ENCODE peak calls at places on chromosome 5, in eight cellular contexts. P is SK-N-SH, W is sigmoid colon, T is HepG2, Y is upper lobe of left lung, Q is transverse colon, V is suprapubic skin, J is K562. E is an unnamed sample.

GRCh38 chr5:82115858-82116257 is 144.0 kb downstream of the ATG10 start:
- DNase-seq in P (no peak), W (no peak), T (no peak), Y (no peak), Q (no peak), V (no peak), J (no peak), E (no peak)

GRCh38 chr5:125043781-125044391 is 297.4 kb upstream of the ZNF608 start:
- DNase-seq in P (peak), W (no peak), T (no peak), Y (no peak), Q (peak), V (no peak), J (no peak), E (peak)

GRCh38 chr5:160233215-160233614 is 3.9 kb downstream of the FABP6 start:
- DNase-seq in P (no peak), W (no peak), T (no peak), Y (no peak), Q (no peak), V (no peak), J (peak), E (no peak)

GRCh38 chr5:135578305-135578684 is 496 bp downstream of the CXCL14 start:
- DNase-seq in P (no peak), W (no peak), T (no peak), Y (no peak), Q (no peak), V (no peak), J (no peak), E (no peak)

GRCh38 chr5:80711938-80712337 is 57.2 kb upstream of the DHFR start:
- DNase-seq in P (peak), W (no peak), T (peak), Y (no peak), Q (no peak), V (no peak), J (peak), E (no peak)

GRCh38 chr5:1786621-1787471 is 12.8 kb downstream of the MRPL36 start:
- DNase-seq in P (no peak), W (peak), T (no peak), Y (no peak), Q (no peak), V (peak), J (no peak), E (no peak)

GRCh38 chr5:132057498-132058255 is 2.8 kb upstream of the IL3 start:
- DNase-seq in P (peak), W (peak), T (no peak), Y (no peak), Q (peak), V (no peak), J (no peak), E (peak)

GRCh38 chr5:77129386-77129785 is 42.3 kb upstream of the ZBED3 start:
- DNase-seq in P (peak), W (no peak), T (peak), Y (no peak), Q (no peak), V (no peak), J (no peak), E (no peak)

GRCh38 chr5:31663519-31663918 is 24.6 kb downstream of the PDZD2 start:
- DNase-seq in P (no peak), W (no peak), T (no peak), Y (no peak), Q (no peak), V (no peak), J (no peak), E (no peak)

GRCh38 chr5:94263068-94263467 is 355.3 kb downstream of the KIAA0825 start:
- DNase-seq in P (no peak), W (no peak), T (no peak), Y (no peak), Q (no peak), V (no peak), J (no peak), E (no peak)

GRCh38 chr5:14721990-14722656 is 57.6 kb downstream of the OTULIN start:
- DNase-seq in P (no peak), W (no peak), T (peak), Y (no peak), Q (no peak), V (no peak), J (no peak), E (no peak)

GRCh38 chr5:13987843-13988464 is 43.5 kb upstream of the DNAH5 start:
- DNase-seq in P (peak), W (peak), T (peak), Y (no peak), Q (peak), V (no peak), J (peak), E (peak)

GRCh38 chr5:179817071-179817840 is 3.4 kb upstream of the SQSTM1 start:
- DNase-seq in P (no peak), W (no peak), T (no peak), Y (peak), Q (no peak), V (peak), J (no peak), E (no peak)

GRCh38 chr5:107483196-107483595 is 187.5 kb downstream of the EFNA5 start:
- DNase-seq in P (no peak), W (no peak), T (no peak), Y (no peak), Q (no peak), V (no peak), J (no peak), E (no peak)

GRCh38 chr5:72067682-72068470 is 39.4 kb upstream of the MAP1B start:
- DNase-seq in P (no peak), W (no peak), T (no peak), Y (no peak), Q (no peak), V (no peak), J (peak), E (no peak)

GRCh38 chr5:177489119-177489716 is 8.2 kb downstream of the PDLIM7 start:
- DNase-seq in P (peak), W (no peak), T (no peak), Y (peak), Q (peak), V (no peak), J (no peak), E (peak)
- TF ChIP-seq POLR2AphosphoS5 in P (no peak), W (no peak), T (no peak), Y (no peak), Q (no peak), V (no peak), J (no peak), E (peak)

GRCh38 chr5:145887217-145887616 is 14.4 kb upstream of the GRXCR2 start:
- DNase-seq in P (no peak), W (no peak), T (peak), Y (no peak), Q (no peak), V (no peak), J (peak), E (no peak)

GRCh38 chr5:145889611-145890010 is 16.8 kb upstream of the GRXCR2 start:
- DNase-seq in P (no peak), W (no peak), T (no peak), Y (no peak), Q (no peak), V (no peak), J (no peak), E (no peak)

DNA sequence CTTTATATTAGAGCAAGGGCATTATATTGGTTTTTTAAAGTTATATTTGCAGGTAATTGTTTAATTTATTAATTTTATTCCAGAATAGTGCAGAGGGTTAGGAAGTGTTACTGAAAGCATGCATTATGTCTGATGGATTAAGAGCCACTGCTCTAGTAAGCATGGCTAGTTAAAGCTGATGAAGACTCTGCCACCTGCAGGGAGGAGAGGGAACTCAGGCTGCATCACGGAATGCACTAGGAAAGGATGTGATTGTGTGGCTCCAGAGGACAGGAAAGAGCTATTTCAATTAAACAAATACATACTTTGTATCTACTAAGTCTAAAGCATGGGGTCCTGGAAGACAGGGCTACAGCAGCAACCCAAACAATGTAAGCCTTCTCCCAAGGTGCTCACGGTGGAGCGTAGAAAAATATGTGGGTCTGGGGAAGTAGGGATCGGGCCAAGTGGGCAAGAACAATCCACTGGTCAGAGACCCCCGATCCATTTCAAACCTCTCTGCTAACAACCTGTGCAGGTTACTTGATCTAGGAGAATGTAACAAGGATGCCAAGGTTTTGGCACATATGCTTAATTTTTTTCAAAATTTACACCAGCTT is 15.3 kb upstream of the GRXCR2 start:
- DNase-seq in P (peak), W (no peak), T (peak), Y (no peak), Q (peak), V (no peak), J (peak), E (peak)
- TF ChIP-seq EP300 in P (no peak), W (no peak), T (no peak), Y (no peak), Q (no peak), V (no peak), J (no peak), E (no peak)

DNA sequence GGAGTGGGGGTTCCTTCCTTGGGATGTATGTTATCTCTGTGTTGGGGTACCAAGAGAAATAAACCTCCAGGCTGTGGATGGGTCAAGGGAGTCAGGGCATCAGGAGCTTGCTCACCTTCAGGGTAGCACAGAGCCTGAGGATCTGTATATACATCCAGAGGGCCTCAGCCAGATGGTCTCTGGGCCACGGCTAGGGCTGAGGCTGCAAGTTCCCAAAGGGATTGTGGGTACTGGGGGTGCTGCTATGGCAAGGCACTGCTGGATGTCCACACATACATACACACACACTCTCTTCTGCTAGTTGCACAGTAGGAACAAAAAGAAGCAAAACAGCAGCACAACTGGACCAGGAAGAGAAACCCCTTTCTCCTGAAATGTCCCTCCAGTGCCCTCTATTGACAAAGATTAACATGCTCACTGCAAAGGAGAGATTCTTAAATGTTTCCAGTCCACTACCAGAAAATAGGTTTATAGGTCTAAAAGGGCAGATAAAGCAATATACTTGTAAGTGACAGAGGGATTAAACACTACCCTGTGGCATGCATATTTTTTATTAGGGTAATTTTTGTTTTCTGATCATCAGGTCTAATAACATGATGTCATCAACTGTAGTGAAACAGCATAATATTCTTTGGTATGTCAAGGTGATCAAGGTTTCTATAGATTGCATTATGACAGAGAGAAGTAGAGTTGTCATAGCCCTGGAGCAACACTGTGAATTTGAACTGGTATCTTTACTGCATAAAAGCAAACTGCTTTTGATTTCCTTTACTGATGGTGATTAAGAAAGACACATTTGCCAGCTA is 56.3 kb upstream of the KCNN2 start:
- DNase-seq in P (no peak), W (no peak), T (peak), Y (no peak), Q (no peak), V (no peak), J (no peak), E (no peak)
- TF ChIP-seq CTCF in P (peak), W (no peak), T (peak), Y (no peak), Q (peak), V (no peak), J (no peak), E (no peak)

GRCh38 chr5:65791721-65792698 is 70.0 kb downstream of the NLN start:
- DNase-seq in P (no peak), W (no peak), T (no peak), Y (peak), Q (no peak), V (no peak), J (no peak), E (no peak)
- TF ChIP-seq POLR2AphosphoS5 in P (no peak), W (no peak), T (no peak), Y (no peak), Q (no peak), V (no peak), J (no peak), E (no peak)

GRCh38 chr5:141567513-141568117 is 51.2 kb downstream of the DIAPH1 start:
- DNase-seq in P (peak), W (no peak), T (no peak), Y (no peak), Q (no peak), V (no peak), J (no peak), E (no peak)
- TF ChIP-seq EP300 in P (no peak), W (no peak), T (no peak), Y (no peak), Q (no peak), V (no peak), J (no peak), E (no peak)

GRCh38 chr5:143322931-143323330 is 80.6 kb downstream of the NR3C1 start:
- DNase-seq in P (no peak), W (no peak), T (no peak), Y (no peak), Q (no peak), V (no peak), J (no peak), E (no peak)

GRCh38 chr5:143319437-143320302 is 83.8 kb downstream of the NR3C1 start:
- DNase-seq in P (peak), W (no peak), T (no peak), Y (no peak), Q (no peak), V (no peak), J (no peak), E (no peak)

GRCh38 chr5:143318270-143318669 is 85.2 kb downstream of the NR3C1 start:
- DNase-seq in P (no peak), W (no peak), T (no peak), Y (no peak), Q (no peak), V (no peak), J (no peak), E (no peak)

GRCh38 chr5:143318833-143319232 is 84.7 kb downstream of the NR3C1 start:
- DNase-seq in P (no peak), W (no peak), T (no peak), Y (no peak), Q (no peak), V (no peak), J (no peak), E (no peak)

GRCh38 chr5:143322178-143322577 is 81.3 kb downstream of the NR3C1 start:
- DNase-seq in P (no peak), W (no peak), T (no peak), Y (no peak), Q (no peak), V (no peak), J (no peak), E (no peak)
- TF ChIP-seq CTCF in P (no peak), W (no peak), T (no peak), Y (no peak), Q (no peak), V (no peak), J (no peak), E (no peak)

GRCh38 chr5:172740483-172741205 is 30.4 kb downstream of the DUSP1 start:
- DNase-seq in P (no peak), W (peak), T (no peak), Y (peak), Q (peak), V (peak), J (no peak), E (no peak)
- TF ChIP-seq POLR2AphosphoS5 in P (no peak), W (peak), T (no peak), Y (peak), Q (peak), V (peak), J (no peak), E (peak)

DNA sequence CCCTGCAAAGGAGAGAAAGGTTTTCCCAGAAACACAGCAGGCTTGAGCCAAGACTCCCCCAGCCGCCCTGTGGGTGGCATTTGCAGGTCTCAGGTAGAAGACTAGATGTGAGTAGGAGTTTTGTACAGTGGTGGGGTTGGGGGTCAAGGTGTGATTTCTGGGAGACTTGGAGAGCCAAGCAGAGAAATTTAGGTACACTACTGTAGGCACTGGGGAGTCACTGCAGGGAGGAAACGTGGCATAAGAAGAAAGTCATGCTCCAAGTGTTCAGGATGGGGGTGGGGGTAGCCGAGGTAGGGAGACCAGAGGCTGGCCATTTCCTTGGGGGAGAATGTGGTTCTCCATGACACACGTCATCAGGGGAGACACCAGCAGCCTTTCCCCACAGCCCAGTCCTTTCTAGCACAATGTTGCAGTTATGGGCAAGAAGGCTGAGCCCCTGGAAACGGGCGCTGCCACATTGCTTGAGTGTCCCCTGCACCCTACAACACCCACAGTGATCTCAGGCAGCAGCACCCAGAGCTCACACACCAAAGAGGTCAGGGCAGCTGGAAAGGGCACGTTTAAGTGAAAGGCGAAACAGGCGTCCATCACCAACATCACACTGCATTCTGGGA is 210.5 kb downstream of the FSTL4 start:
- DNase-seq in P (no peak), W (no peak), T (no peak), Y (no peak), Q (no peak), V (no peak), J (no peak), E (no peak)
- TF ChIP-seq EP300 in P (no peak), W (no peak), T (no peak), Y (no peak), Q (no peak), V (no peak), J (no peak), E (no peak)

GRCh38 chr5:68215888-68216736 is 556 bp downstream of the PIK3R1 start:
- DNase-seq in P (peak), W (peak), T (peak), Y (peak), Q (peak), V (no peak), J (peak), E (peak)

GRCh38 chr5:68216737-68217231 is 1.2 kb downstream of the PIK3R1 start:
- DNase-seq in P (peak), W (no peak), T (no peak), Y (no peak), Q (no peak), V (no peak), J (peak), E (no peak)

GRCh38 chr5:68214472-68215207 is 916 bp upstream of the PIK3R1 start:
- DNase-seq in P (peak), W (no peak), T (no peak), Y (peak), Q (no peak), V (no peak), J (no peak), E (no peak)

GRCh38 chr5:68217476-68217984 is 2.0 kb downstream of the PIK3R1 start:
- DNase-seq in P (no peak), W (no peak), T (no peak), Y (peak), Q (no peak), V (no peak), J (no peak), E (no peak)

DNA sequence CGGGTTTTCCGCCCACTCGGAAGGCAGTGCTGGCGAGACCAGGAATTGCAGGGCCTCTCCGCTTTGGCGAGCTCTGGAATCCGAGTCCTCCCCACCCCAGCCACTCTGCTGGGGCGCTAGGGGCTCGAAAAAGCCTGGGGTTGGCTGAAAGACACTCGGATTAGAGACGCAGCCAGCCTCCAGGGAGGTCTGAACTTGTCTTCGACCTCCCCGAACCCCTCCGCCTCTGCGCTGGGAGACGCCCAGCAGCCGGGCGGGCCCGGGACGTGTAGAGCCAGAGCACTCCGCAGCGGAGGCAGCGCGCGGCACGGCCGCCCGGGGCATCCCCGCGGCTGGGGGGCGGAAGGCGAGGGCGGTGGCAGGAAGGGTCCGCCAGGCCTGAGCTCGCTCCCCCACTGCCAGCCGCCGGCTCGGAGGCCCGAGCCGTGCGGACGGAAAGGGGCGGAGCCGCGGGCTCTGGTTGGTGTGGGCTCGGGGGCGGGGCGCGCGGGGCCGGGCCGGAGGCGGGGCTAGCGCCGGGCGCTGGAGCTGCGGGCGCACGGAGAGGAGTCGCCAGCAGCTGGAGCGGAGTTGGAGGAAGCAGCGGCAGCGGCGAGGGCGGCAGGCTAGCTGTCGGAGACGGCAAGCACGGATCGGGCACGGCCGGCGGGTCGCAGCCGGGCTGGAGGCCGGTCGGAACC is at the start of gene PIK3R1:
- DNase-seq in P (peak), W (peak), T (peak), Y (peak), Q (peak), V (peak), J (peak), E (peak)
- TF ChIP-seq CTCF in P (peak), W (no peak), T (peak), Y (peak), Q (peak), V (peak), J (peak), E (no peak)

E was measured in stomach.